ENCODE peak calls at places on chromosomes 1 and 21, in four cellular contexts. One of them, this sample, is unnamed.

GRCh38 chr21:38303300-38303699 is 46.5 kb downstream of the KCNJ15 start:
- DNase-seq in H9: no peak
- DNase-seq in IMR-90: peak; percentile 88
- DNase-seq in H1: no peak
- DNase-seq in this sample: no peak

GRCh38 chr1:208531003-208531750 is 287.0 kb upstream of the PLXNA2 start:
- DNase-seq in H9: no peak
- DNase-seq in H1: no peak
- DNase-seq in IMR-90: no peak
- DNase-seq in this sample: peak; percentile 49

GRCh38 chr1:84363019-84363418 is 35.3 kb upstream of the DNASE2B start:
- DNase-seq in H9: no peak
- DNase-seq in IMR-90: no peak
- DNase-seq in H1: no peak
- DNase-seq in this sample: no peak

GRCh38 chr1:215636258-215636965 is 69.3 kb downstream of the KCTD3 start:
- DNase-seq in IMR-90: peak; percentile 65
- DNase-seq in H9: no peak
- DNase-seq in H1: no peak
- DNase-seq in this sample: no peak

GRCh38 chr1:22747021-22747734 is 36.5 kb downstream of the EPHB2 start:
- DNase-seq in H9: no peak
- DNase-seq in IMR-90: peak; percentile 91
- DNase-seq in H1: no peak
- DNase-seq in this sample: no peak

GRCh38 chr1:173531069-173531693 is 54.0 kb downstream of the PRDX6 start:
- DNase-seq in H9: no peak
- DNase-seq in IMR-90: no peak
- DNase-seq in H1: no peak
- DNase-seq in this sample: no peak

GRCh38 chr1:107292012-107292411 is 151.2 kb downstream of the NTNG1 start:
- DNase-seq in H9: no peak
- DNase-seq in IMR-90: no peak
- DNase-seq in H1: no peak
- DNase-seq in this sample: no peak

GRCh38 chr1:212415107-212415841 is 588 bp upstream of the PACC1 start:
- DNase-seq in IMR-90: no peak
- DNase-seq in H9: peak; percentile 32
- DNase-seq in H1: no peak
- DNase-seq in this sample: peak; percentile 46

GRCh38 chr1:25651824-25652741 is 35.5 kb downstream of the MAN1C1 start:
- DNase-seq in H9: peak; percentile 17
- DNase-seq in H1: no peak
- DNase-seq in IMR-90: no peak
- DNase-seq in this sample: no peak

GRCh38 chr1:186843261-186843660 is 14.5 kb downstream of the PLA2G4A start:
- DNase-seq in IMR-90: no peak
- DNase-seq in H9: no peak
- DNase-seq in H1: no peak
- DNase-seq in this sample: no peak

GRCh38 chr1:151790940-151791651 is 796 bp upstream of the TDRKH start:
- DNase-seq in H1: no peak
- DNase-seq in H9: no peak
- DNase-seq in IMR-90: no peak
- DNase-seq in this sample: peak; percentile 23

GRCh38 chr1:167601442-167602380 is 28.3 kb upstream of the RCSD1 start:
- DNase-seq in H9: no peak
- DNase-seq in IMR-90: no peak
- DNase-seq in H1: no peak
- DNase-seq in this sample: no peak

GRCh38 chr1:26122988-26123973 is 11.7 kb downstream of the PDIK1L start:
- DNase-seq in H9: no peak
- DNase-seq in IMR-90: peak; percentile 73
- DNase-seq in H1: no peak
- DNase-seq in this sample: no peak

GRCh38 chr21:21396424-21396823 is 398.2 kb downstream of the NCAM2 start:
- DNase-seq in IMR-90: no peak
- DNase-seq in H9: no peak
- DNase-seq in H1: no peak
- DNase-seq in this sample: no peak

GRCh38 chr1:204174958-204175357 is 8.8 kb upstream of the REN start:
- DNase-seq in IMR-90: no peak
- DNase-seq in H1: no peak
- DNase-seq in H9: no peak
- DNase-seq in this sample: no peak

GRCh38 chr1:59674605-59675004 is 140.1 kb upstream of the HOOK1 start:
- DNase-seq in H9: no peak
- DNase-seq in IMR-90: peak; percentile 24
- DNase-seq in H1: no peak
- DNase-seq in this sample: no peak

GRCh38 chr1:14659913-14660312 is 61.4 kb downstream of the KAZN start:
- DNase-seq in H1: no peak
- DNase-seq in H9: no peak
- DNase-seq in IMR-90: no peak
- DNase-seq in this sample: no peak

GRCh38 chr1:10629091-10629815 is 154.5 kb downstream of the PEX14 start:
- DNase-seq in IMR-90: no peak
- DNase-seq in H9: no peak
- DNase-seq in H1: no peak
- DNase-seq in this sample: no peak

GRCh38 chr21:39660596-39660995 is 47.9 kb downstream of the B3GALT5 start:
- DNase-seq in H9: no peak
- DNase-seq in IMR-90: peak; percentile 83
- DNase-seq in H1: no peak
- DNase-seq in this sample: peak; percentile 87

GRCh38 chr1:226061793-226062557 is 541 bp upstream of the H3-3A start:
- DNase-seq in H9: peak; percentile 78
- DNase-seq in H1: no peak
- DNase-seq in IMR-90: peak; percentile 65
- DNase-seq in this sample: peak; percentile 89

GRCh38 chr1:101198842-101199636 is 37.8 kb upstream of the S1PR1 start:
- DNase-seq in H9: no peak
- DNase-seq in IMR-90: no peak
- DNase-seq in H1: no peak
- DNase-seq in this sample: no peak

GRCh38 chr21:39885119-39885848 is 18.0 kb downstream of the PCP4 start:
- DNase-seq in IMR-90: no peak
- DNase-seq in H1: no peak
- DNase-seq in H9: no peak
- DNase-seq in this sample: no peak

GRCh38 chr1:51295926-51296325 is 34.4 kb downstream of the TTC39A start:
- DNase-seq in H9: peak; percentile 49
- DNase-seq in H1: no peak
- DNase-seq in IMR-90: no peak
- DNase-seq in this sample: no peak
- H4K5ac ChIP-seq in H9: no peak overlapping the region
- H4K5ac ChIP-seq in H1: no peak overlapping the region
- H4K5ac ChIP-seq in IMR-90: no peak overlapping the region
- H4K5ac ChIP-seq in this sample: peak overlapping the region; percentile 50

GRCh38 chr1:223611939-223612338 is 53.6 kb downstream of the CAPN8 start:
- DNase-seq in H9: no peak
- DNase-seq in IMR-90: no peak
- DNase-seq in H1: no peak
- DNase-seq in this sample: no peak

GRCh38 chr1:223609066-223609465 is 56.4 kb downstream of the CAPN8 start:
- DNase-seq in H9: no peak
- DNase-seq in IMR-90: no peak
- DNase-seq in H1: no peak
- DNase-seq in this sample: no peak

GRCh38 chr1:223609961-223610360 is 55.5 kb downstream of the CAPN8 start:
- DNase-seq in IMR-90: no peak
- DNase-seq in H9: no peak
- DNase-seq in H1: no peak
- DNase-seq in this sample: no peak
- H4K5ac ChIP-seq in IMR-90: no peak overlapping the region
- H4K5ac ChIP-seq in H9: no peak overlapping the region
- H4K5ac ChIP-seq in H1: no peak overlapping the region
- H4K5ac ChIP-seq in this sample: no peak overlapping the region

GRCh38 chr1:117174851-117175250 is 35.9 kb downstream of the VTCN1 start:
- DNase-seq in IMR-90: no peak
- DNase-seq in H1: peak; percentile 17
- DNase-seq in H9: peak; percentile 54
- DNase-seq in this sample: peak; percentile 62
- H4K5ac ChIP-seq in IMR-90: no peak overlapping the region
- H4K5ac ChIP-seq in H1: peak overlapping the region; percentile 15
- H4K5ac ChIP-seq in H9: no peak overlapping the region
- H4K5ac ChIP-seq in this sample: no peak overlapping the region

DNA sequence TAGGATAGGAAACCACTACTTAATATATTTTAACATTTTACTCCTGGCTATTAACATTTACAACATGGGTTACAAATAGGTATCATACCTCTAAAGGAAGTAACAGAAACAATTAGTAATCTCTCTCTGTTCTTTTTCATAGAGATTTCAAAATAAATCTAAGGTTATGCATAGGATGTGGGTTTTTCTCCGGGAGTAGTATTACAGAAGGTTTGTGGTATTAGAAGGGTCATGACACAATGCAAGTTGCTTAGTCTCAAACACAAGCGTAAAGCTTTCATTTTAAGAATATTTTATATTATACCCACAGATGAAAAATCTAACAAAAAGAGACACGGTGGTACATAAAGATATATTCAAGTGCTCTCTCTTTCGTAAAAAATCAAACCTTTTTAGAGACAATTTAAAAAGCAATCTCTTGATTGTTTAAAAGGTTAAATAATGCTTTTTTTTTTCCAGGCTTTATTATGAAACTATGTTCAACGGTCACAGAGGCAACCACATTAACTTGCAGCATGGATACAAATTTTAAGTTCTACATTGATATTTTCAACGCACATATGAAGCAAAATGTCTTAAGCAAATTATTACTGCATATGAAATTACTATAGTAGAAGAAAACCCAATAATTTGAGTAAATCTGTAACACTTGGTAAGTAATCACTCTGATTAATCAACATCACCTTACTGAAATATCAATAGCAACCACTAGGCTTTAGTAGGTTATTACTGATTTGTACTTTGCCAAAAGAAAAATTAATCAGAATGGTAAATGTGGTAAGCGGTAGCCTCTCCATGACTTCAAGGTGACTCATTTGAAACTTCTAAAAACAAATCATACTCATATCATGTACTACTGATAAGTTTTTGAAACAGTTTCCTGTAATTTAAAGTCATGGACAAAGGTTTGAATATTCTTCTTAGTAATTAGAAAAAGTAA is 97.4 kb upstream of the GFI1 start:
- DNase-seq in H9: no peak
- DNase-seq in H1: no peak
- DNase-seq in IMR-90: peak; percentile 82
- DNase-seq in this sample: no peak
- H4K5ac ChIP-seq in H9: no peak overlapping the region
- H4K5ac ChIP-seq in H1: no peak overlapping the region
- H4K5ac ChIP-seq in IMR-90: no peak overlapping the region
- H4K5ac ChIP-seq in this sample: no peak overlapping the region

GRCh38 chr1:245872475-245872874 is 634.6 kb downstream of the SMYD3 start:
- DNase-seq in H1: no peak
- DNase-seq in H9: no peak
- DNase-seq in IMR-90: no peak
- DNase-seq in this sample: no peak

GRCh38 chr1:245870698-245871097 is 636.4 kb downstream of the SMYD3 start:
- DNase-seq in IMR-90: no peak
- DNase-seq in H9: no peak
- DNase-seq in H1: no peak
- DNase-seq in this sample: no peak

GRCh38 chr1:245871881-245872280 is 635.2 kb downstream of the SMYD3 start:
- DNase-seq in H9: no peak
- DNase-seq in IMR-90: peak; percentile 99
- DNase-seq in H1: no peak
- DNase-seq in this sample: no peak

GRCh38 chr1:245867724-245868123 is 639.4 kb downstream of the SMYD3 start:
- DNase-seq in IMR-90: no peak
- DNase-seq in H9: no peak
- DNase-seq in H1: no peak
- DNase-seq in this sample: no peak

GRCh38 chr1:245869847-245870246 is 637.2 kb downstream of the SMYD3 start:
- DNase-seq in H9: no peak
- DNase-seq in IMR-90: no peak
- DNase-seq in H1: no peak
- DNase-seq in this sample: peak; percentile 50
- H4K5ac ChIP-seq in H9: no peak overlapping the region
- H4K5ac ChIP-seq in IMR-90: no peak overlapping the region
- H4K5ac ChIP-seq in H1: no peak overlapping the region
- H4K5ac ChIP-seq in this sample: no peak overlapping the region

GRCh38 chr21:44868707-44869106 is 4.8 kb downstream of the PTTG1IP start:
- DNase-seq in H1: no peak
- DNase-seq in H9: no peak
- DNase-seq in IMR-90: no peak
- DNase-seq in this sample: no peak
- H4K5ac ChIP-seq in H1: no peak overlapping the region
- H4K5ac ChIP-seq in H9: no peak overlapping the region
- H4K5ac ChIP-seq in IMR-90: no peak overlapping the region
- H4K5ac ChIP-seq in this sample: no peak overlapping the region

DNA sequence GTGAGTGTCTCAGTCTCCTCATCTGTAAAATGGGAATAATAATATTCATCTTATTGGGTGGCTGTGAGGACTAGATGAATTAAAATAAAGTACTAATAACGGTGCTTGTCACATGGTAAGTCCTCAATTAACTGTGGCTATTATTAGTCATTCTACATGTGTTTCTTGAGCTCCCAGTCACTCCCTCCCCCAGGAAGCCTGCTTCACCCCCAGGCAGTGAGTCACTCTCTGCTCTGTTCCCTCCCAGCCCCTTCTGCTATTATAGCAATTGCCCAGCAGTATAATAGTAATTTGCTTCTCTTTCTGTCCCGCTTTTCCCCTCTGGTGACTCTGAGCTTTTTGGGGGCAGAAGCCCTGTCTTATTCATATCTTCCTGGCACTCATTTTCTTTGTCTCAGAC is 102.0 kb downstream of the BEND5 start:
- DNase-seq in H1: no peak
- DNase-seq in IMR-90: peak; percentile 35
- DNase-seq in H9: no peak
- DNase-seq in this sample: peak; percentile 15
- H4K5ac ChIP-seq in H1: no peak overlapping the region
- H4K5ac ChIP-seq in IMR-90: no peak overlapping the region
- H4K5ac ChIP-seq in H9: no peak overlapping the region
- H4K5ac ChIP-seq in this sample: no peak overlapping the region

GRCh38 chr21:46509760-46510159 is 51.1 kb downstream of the DIP2A start:
- DNase-seq in H9: no peak
- DNase-seq in H1: no peak
- DNase-seq in IMR-90: peak; percentile 81
- DNase-seq in this sample: no peak
- H4K5ac ChIP-seq in H9: no peak overlapping the region
- H4K5ac ChIP-seq in H1: no peak overlapping the region
- H4K5ac ChIP-seq in IMR-90: no peak overlapping the region
- H4K5ac ChIP-seq in this sample: no peak overlapping the region